ENCODE peak calls at places on chromosomes 2 and 18, in four cellular contexts. B is HepG2, T is SK-N-SH, Z is GM23338. S is an unnamed sample.
A peak's percentile ranks its signal among the peaks of the same experiment; 100 is the strongest.

GRCh38 chr2:39247512-39247911 is 3.7 kb upstream of the CDKL4 start:
- DNase-seq in B (no peak), T (no peak), Z (no peak), S (no peak)

GRCh38 chr2:83522891-83523493 is 936.1 kb downstream of the SUCLG1 start:
- DNase-seq in B (no peak), T (no peak), Z (no peak), S (no peak)

GRCh38 chr2:3649581-3649980 is 8.4 kb upstream of the ALLC start:
- DNase-seq in B (no peak), T (no peak), Z (no peak), S (no peak)

GRCh38 chr2:201466050-201466660 is 14.6 kb downstream of the STRADB start:
- DNase-seq in B (no peak), T (no peak), Z (no peak), S (no peak)

GRCh38 chr2:209383212-209383611 is 40.6 kb upstream of the MAP2 start:
- DNase-seq in B (peak; percentile 37), T (no peak), Z (no peak), S (no peak)

GRCh38 chr2:66562337-66562685 is 127.4 kb downstream of the MEIS1 start:
- DNase-seq in B (no peak), T (no peak), Z (no peak), S (no peak)

GRCh38 chr18:56165601-56166355 is 472.6 kb downstream of the TXNL1 start:
- DNase-seq in B (no peak), T (no peak), Z (no peak), S (no peak)

GRCh38 chr2:182924311-182924710 is 57.9 kb upstream of the FRZB start:
- DNase-seq in B (no peak), T (no peak), Z (no peak), S (no peak)

GRCh38 chr2:7825591-7826312 is 856.1 kb upstream of the ID2 start:
- DNase-seq in B (peak; percentile 80), T (no peak), Z (no peak), S (peak; percentile 68)

GRCh38 chr2:96138146-96139145 is at the start of gene ASTL:
- DNase-seq in B (peak; percentile 56), T (peak; percentile 73), Z (peak; percentile 95), S (no peak)

GRCh38 chr2:3522851-3523481 is 3.6 kb upstream of the ADI1 start:
- DNase-seq in B (peak; percentile 60), T (no peak), Z (no peak), S (no peak)

DNA sequence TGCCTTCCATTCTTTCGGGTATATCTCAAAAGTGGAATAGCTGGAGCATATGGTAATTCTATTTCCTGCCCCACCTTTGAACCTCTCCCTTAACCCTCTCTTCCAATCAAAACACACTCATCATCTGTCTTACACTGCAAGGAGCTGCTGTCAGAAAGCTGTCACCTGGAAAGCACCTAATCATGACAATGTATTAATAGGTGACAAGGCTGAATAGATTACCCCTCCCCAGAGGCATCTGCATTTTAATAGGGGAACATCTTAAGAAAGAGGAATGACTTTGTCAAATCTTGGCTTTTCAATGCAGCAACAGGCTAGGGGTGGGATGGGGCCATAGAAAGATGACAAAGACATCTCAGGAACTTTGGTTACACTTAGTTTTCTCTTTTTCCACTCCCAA is 41.3 kb downstream of the CHMP3 start:
- DNase-seq in B (no peak), T (no peak), Z (no peak), S (no peak)
- H3K4me1 ChIP-seq in B (peaks cover 5% of the 10 kb centered on the region), T (no peaks in the 10 kb centered on the region), Z (no peaks in the 10 kb centered on the region), S (peaks cover 17% of the 10 kb centered on the region)

GRCh38 chr2:11674983-11675382 is 5.0 kb upstream of the NTSR2 start:
- DNase-seq in B (no peak), T (no peak), Z (no peak), S (no peak)

GRCh38 chr2:11675423-11676112 is 5.6 kb upstream of the NTSR2 start:
- DNase-seq in B (no peak), T (no peak), Z (no peak), S (no peak)

GRCh38 chr2:11677146-11678055 is 7.4 kb upstream of the NTSR2 start:
- DNase-seq in B (no peak), T (no peak), Z (peak; percentile 60), S (no peak)

GRCh38 chr2:11678306-11678960 is 8.4 kb upstream of the NTSR2 start:
- DNase-seq in B (no peak), T (no peak), Z (no peak), S (no peak)

DNA sequence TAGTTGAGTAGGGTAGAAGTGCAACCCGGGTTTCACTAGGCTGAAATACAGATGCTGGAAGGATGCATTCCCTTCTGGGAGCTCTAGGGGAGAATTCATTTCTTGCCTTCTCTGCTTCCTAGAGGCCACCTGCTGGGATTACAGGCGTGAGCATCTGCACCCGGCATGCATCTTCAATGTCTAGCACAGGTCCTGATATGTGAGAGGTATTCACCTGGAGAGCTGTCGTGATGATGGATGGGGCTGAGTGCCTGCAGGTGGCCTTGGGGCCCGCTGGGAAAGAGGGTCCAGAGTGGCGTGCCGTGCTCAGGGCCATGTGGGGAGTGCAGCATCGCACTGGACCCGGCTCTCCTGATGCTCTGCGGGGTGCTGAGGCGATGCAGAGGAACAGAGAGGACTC is 6.6 kb upstream of the NTSR2 start:
- DNase-seq in B (no peak), T (no peak), Z (peak; percentile 35), S (no peak)
- TF ChIP-seq CTCF in B (no peak), T (no peak), Z (no peak), S (no peak)

GRCh38 chr18:51417643-51418483 is 220.4 kb upstream of the MEX3C start:
- DNase-seq in B (no peak), T (no peak), Z (peak; percentile 99), S (no peak)
- TF ChIP-seq POLR2AphosphoS5 in B (no peak), T (no peak), Z (peak; percentile 19), S (no peak)

DNA sequence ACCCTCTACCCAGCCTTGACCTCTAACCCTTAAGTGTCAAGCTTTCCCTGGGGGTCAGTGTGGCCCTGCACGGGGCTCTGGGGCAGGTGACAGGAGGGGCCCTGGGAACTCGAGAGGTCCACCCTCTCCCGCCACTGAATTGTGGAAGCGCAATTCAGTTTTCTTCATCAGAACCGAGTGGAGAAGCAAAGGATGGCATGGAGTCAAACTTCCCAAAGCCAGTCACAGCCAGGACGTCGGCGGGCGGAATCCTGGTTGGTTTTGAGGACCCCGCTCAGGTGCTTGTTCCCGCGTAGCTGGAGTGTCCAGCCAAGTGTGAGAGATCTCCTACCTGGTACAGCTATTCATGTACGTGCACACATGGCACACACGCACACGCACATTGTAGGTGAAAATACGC is 62.0 kb downstream of the MBP start:
- DNase-seq in B (no peak), T (no peak), Z (no peak), S (no peak)
- H3K4me1 ChIP-seq in B (peaks cover 22% of the 10 kb centered on the region), T (peaks cover 3% of the 10 kb centered on the region), Z (peaks cover 16% of the 10 kb centered on the region), S (peaks cover 59% of the 10 kb centered on the region)

GRCh38 chr2:47006374-47007220 is 91.0 kb upstream of the MCFD2 start:
- DNase-seq in B (no peak), T (no peak), Z (peak; percentile 23), S (no peak)
- TF ChIP-seq CTCF in B (peak; percentile 23), T (no peak), Z (peak; percentile 19), S (no peak)

GRCh38 chr2:22020101-22020742 is 896.5 kb downstream of the TDRD15 start:
- DNase-seq in B (no peak), T (no peak), Z (no peak), S (no peak)
- TF ChIP-seq POLR2AphosphoS5 in B (no peak), T (no peak), Z (no peak), S (no peak)

GRCh38 chr2:43142921-43143438 is 83.4 kb downstream of the ZFP36L2 start:
- DNase-seq in B (peak; percentile 78), T (no peak), Z (no peak), S (no peak)

GRCh38 chr2:43136862-43137261 is 89.5 kb downstream of the ZFP36L2 start:
- DNase-seq in B (no peak), T (peak; percentile 32), Z (no peak), S (no peak)

GRCh38 chr2:43139501-43139900 is 86.9 kb downstream of the ZFP36L2 start:
- DNase-seq in B (no peak), T (no peak), Z (no peak), S (no peak)

GRCh38 chr2:43138441-43138840 is 88.0 kb downstream of the ZFP36L2 start:
- DNase-seq in B (no peak), T (no peak), Z (no peak), S (no peak)

DNA sequence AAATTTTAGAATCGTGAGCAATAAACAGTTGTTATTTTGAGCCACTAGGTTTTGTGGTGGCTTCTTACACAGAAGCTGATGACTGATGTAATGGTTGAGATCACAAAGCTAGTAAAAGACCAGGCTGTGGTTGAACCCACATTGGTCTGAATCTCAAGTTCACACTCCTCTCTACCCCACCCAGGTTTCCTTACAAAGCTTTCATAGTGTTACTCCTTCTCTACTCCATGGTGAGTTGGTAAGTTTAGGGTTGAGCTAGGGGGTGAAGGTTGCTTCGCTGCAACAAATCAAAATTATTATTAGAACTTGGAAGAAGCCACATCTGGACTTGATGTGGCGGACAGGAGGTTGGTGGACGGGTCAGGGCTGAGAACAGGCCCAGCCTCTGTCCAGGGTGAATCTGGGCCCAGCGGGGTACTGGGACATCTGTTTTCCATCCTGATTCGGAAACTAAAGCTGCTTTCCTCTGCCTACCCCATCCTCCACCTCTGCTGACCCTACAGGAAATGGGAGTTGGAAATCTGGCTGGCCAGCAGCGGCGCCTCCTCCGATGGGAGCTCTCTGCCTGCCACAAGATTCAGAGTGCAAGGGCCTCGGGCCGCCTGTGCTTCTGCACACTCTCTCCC is 86.3 kb downstream of the ZFP36L2 start:
- DNase-seq in B (no peak), T (peak; percentile 75), Z (no peak), S (no peak)
- H3K4me1 ChIP-seq in B (peaks cover 50% of the 10 kb centered on the region), T (peaks cover 21% of the 10 kb centered on the region), Z (peaks cover 20% of the 10 kb centered on the region), S (peaks cover 15% of the 10 kb centered on the region)

GRCh38 chr2:189022002-189022401 is 47.8 kb downstream of the COL3A1 start:
- DNase-seq in B (no peak), T (peak; percentile 9), Z (no peak), S (no peak)

GRCh38 chr2:189022492-189022891 is 48.3 kb downstream of the COL3A1 start:
- DNase-seq in B (no peak), T (peak; percentile 39), Z (no peak), S (no peak)

GRCh38 chr2:189020179-189020578 is 46.0 kb downstream of the COL3A1 start:
- DNase-seq in B (no peak), T (no peak), Z (no peak), S (no peak)

GRCh38 chr2:189024861-189025618 is 50.9 kb downstream of the COL3A1 start:
- DNase-seq in B (peak; percentile 18), T (no peak), Z (peak; percentile 66), S (no peak)
- TF ChIP-seq CTCF in B (peak; percentile 29), T (peak; percentile 55), Z (peak; percentile 89), S (peak; percentile 29)

GRCh38 chr2:58122040-58122439 is 75.4 kb downstream of the VRK2 start:
- DNase-seq in B (no peak), T (no peak), Z (no peak), S (no peak)

GRCh38 chr2:58127111-58127510 is 80.5 kb downstream of the VRK2 start:
- DNase-seq in B (no peak), T (no peak), Z (no peak), S (no peak)

GRCh38 chr2:58120626-58121229 is 74.1 kb downstream of the VRK2 start:
- DNase-seq in B (no peak), T (no peak), Z (no peak), S (no peak)

DNA sequence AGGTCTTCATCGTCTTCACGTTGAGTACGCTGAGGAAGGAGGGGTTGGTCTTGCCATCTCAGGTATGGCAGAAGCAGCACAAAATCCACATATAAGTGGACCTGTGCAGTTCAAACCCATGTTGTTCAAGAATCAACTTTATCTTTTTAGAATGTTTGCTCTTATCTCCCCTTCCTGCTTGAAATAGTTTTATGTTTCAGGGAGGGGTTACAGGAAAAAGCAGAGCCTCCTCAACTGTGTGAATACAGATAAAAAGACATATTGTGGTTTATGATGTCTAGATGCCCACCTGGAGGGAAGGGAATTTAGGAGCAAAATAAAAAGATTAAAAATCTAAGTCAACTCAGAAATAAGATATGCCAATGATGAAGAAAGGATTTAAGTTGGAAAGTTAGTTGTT is 75.9 kb downstream of the VRK2 start:
- DNase-seq in B (no peak), T (no peak), Z (no peak), S (no peak)
- TF ChIP-seq POLR2AphosphoS5 in B (no peak), T (no peak), Z (no peak), S (no peak)